ENCODE peak calls at places on chromosome 10, in six cellular contexts. One of them, this sample, is unnamed.

GRCh38 chr10:4733150-4733842 is 92.7 kb upstream of the AKR1E2 start:
- DNase-seq in GM19239: no peak
- DNase-seq in naive B cell: no peak
- DNase-seq in frontal cortex: no peak
- DNase-seq in body of pancreas: peak
- DNase-seq in effector memory CD8-positive, alpha-beta T cell: no peak
- DNase-seq in this sample: no peak

GRCh38 chr10:68424454-68425014 is 17.5 kb upstream of the RUFY2 start:
- DNase-seq in effector memory CD8-positive, alpha-beta T cell: no peak
- DNase-seq in body of pancreas: no peak
- DNase-seq in frontal cortex: no peak
- DNase-seq in GM19239: no peak
- DNase-seq in naive B cell: no peak
- DNase-seq in this sample: no peak

GRCh38 chr10:26700884-26701630 is 3.6 kb downstream of the PDSS1 start:
- DNase-seq in effector memory CD8-positive, alpha-beta T cell: no peak
- DNase-seq in GM19239: no peak
- DNase-seq in body of pancreas: no peak
- DNase-seq in frontal cortex: no peak
- DNase-seq in naive B cell: no peak
- DNase-seq in this sample: no peak

GRCh38 chr10:43671659-43672555 is 23.2 kb upstream of the ZNF32 start:
- DNase-seq in GM19239: peak
- DNase-seq in body of pancreas: peak
- DNase-seq in naive B cell: peak
- DNase-seq in effector memory CD8-positive, alpha-beta T cell: peak
- DNase-seq in frontal cortex: peak
- DNase-seq in this sample: peak

GRCh38 chr10:46298346-46299266 is 11.8 kb downstream of the ANTXRL start:
- DNase-seq in body of pancreas: no peak
- DNase-seq in GM19239: no peak
- DNase-seq in effector memory CD8-positive, alpha-beta T cell: no peak
- DNase-seq in frontal cortex: no peak
- DNase-seq in naive B cell: no peak
- DNase-seq in this sample: no peak

GRCh38 chr10:91022390-91022789 is 101.5 kb upstream of the ANKRD1 start:
- DNase-seq in frontal cortex: no peak
- DNase-seq in naive B cell: no peak
- DNase-seq in effector memory CD8-positive, alpha-beta T cell: no peak
- DNase-seq in GM19239: no peak
- DNase-seq in body of pancreas: no peak
- DNase-seq in this sample: no peak

GRCh38 chr10:101287922-101288638 is 58.8 kb upstream of the LBX1 start:
- DNase-seq in naive B cell: no peak
- DNase-seq in GM19239: no peak
- DNase-seq in body of pancreas: no peak
- DNase-seq in frontal cortex: peak
- DNase-seq in effector memory CD8-positive, alpha-beta T cell: no peak
- DNase-seq in this sample: peak

GRCh38 chr10:53598914-53599313 is 826.3 kb upstream of the MBL2 start:
- DNase-seq in effector memory CD8-positive, alpha-beta T cell: no peak
- DNase-seq in GM19239: no peak
- DNase-seq in body of pancreas: no peak
- DNase-seq in frontal cortex: no peak
- DNase-seq in naive B cell: no peak
- DNase-seq in this sample: no peak

GRCh38 chr10:102917314-102917961 is 656 bp upstream of the CNNM2 start:
- DNase-seq in body of pancreas: peak
- DNase-seq in effector memory CD8-positive, alpha-beta T cell: peak
- DNase-seq in GM19239: peak
- DNase-seq in naive B cell: peak
- DNase-seq in frontal cortex: peak
- DNase-seq in this sample: no peak

GRCh38 chr10:132468651-132469050 is 68.9 kb upstream of the INPP5A start:
- DNase-seq in GM19239: no peak
- DNase-seq in frontal cortex: no peak
- DNase-seq in effector memory CD8-positive, alpha-beta T cell: no peak
- DNase-seq in naive B cell: no peak
- DNase-seq in body of pancreas: peak
- DNase-seq in this sample: no peak

GRCh38 chr10:60382946-60383681 is 6.6 kb downstream of the ANK3 start:
- DNase-seq in frontal cortex: no peak
- DNase-seq in body of pancreas: no peak
- DNase-seq in effector memory CD8-positive, alpha-beta T cell: no peak
- DNase-seq in naive B cell: no peak
- DNase-seq in GM19239: no peak
- DNase-seq in this sample: no peak

GRCh38 chr10:35542303-35542702 is 62.8 kb upstream of the GJD4 start:
- DNase-seq in body of pancreas: no peak
- DNase-seq in naive B cell: no peak
- DNase-seq in frontal cortex: no peak
- DNase-seq in GM19239: no peak
- DNase-seq in effector memory CD8-positive, alpha-beta T cell: no peak
- DNase-seq in this sample: no peak

GRCh38 chr10:127196227-127196954 is at the start of gene INSYN2A:
- DNase-seq in naive B cell: no peak
- DNase-seq in frontal cortex: peak
- DNase-seq in GM19239: no peak
- DNase-seq in effector memory CD8-positive, alpha-beta T cell: no peak
- DNase-seq in body of pancreas: no peak
- DNase-seq in this sample: no peak

GRCh38 chr10:62225362-62225761 is 43.3 kb downstream of the RTKN2 start:
- DNase-seq in effector memory CD8-positive, alpha-beta T cell: no peak
- DNase-seq in naive B cell: no peak
- DNase-seq in frontal cortex: no peak
- DNase-seq in GM19239: no peak
- DNase-seq in body of pancreas: no peak
- DNase-seq in this sample: no peak

GRCh38 chr10:21531164-21531563 is 2.9 kb upstream of the MLLT10 start:
- DNase-seq in GM19239: no peak
- DNase-seq in naive B cell: no peak
- DNase-seq in body of pancreas: no peak
- DNase-seq in effector memory CD8-positive, alpha-beta T cell: no peak
- DNase-seq in frontal cortex: no peak
- DNase-seq in this sample: no peak

GRCh38 chr10:59675812-59676211 is 33.8 kb downstream of the SLC16A9 start:
- DNase-seq in effector memory CD8-positive, alpha-beta T cell: no peak
- DNase-seq in body of pancreas: peak
- DNase-seq in frontal cortex: no peak
- DNase-seq in naive B cell: no peak
- DNase-seq in GM19239: no peak
- DNase-seq in this sample: no peak

GRCh38 chr10:78115135-78115853 is 81.6 kb downstream of the RPS24 start:
- DNase-seq in body of pancreas: no peak
- DNase-seq in effector memory CD8-positive, alpha-beta T cell: no peak
- DNase-seq in GM19239: no peak
- DNase-seq in frontal cortex: no peak
- DNase-seq in naive B cell: no peak
- DNase-seq in this sample: no peak

GRCh38 chr10:85851300-85851699 is 515.3 kb downstream of the GRID1 start:
- DNase-seq in naive B cell: no peak
- DNase-seq in effector memory CD8-positive, alpha-beta T cell: no peak
- DNase-seq in body of pancreas: no peak
- DNase-seq in GM19239: no peak
- DNase-seq in frontal cortex: no peak
- DNase-seq in this sample: no peak

GRCh38 chr10:80497187-80498038 is 40.3 kb upstream of the SH2D4B start:
- DNase-seq in effector memory CD8-positive, alpha-beta T cell: no peak
- DNase-seq in GM19239: no peak
- DNase-seq in naive B cell: no peak
- DNase-seq in frontal cortex: no peak
- DNase-seq in body of pancreas: peak
- DNase-seq in this sample: no peak

This sample was measured in D721Med.